ENCODE peak calls at places on chromosomes 11 and 22, in five cellular contexts. T is Calu3, B is progenitor cell of endocrine pancreas, I is RWPE1, F is body of pancreas. E is an unnamed sample.

GRCh38 chr11:132838621-132839020 is 693.7 kb downstream of the OPCML start:
- DNase-seq in T (no peak), B (no peak), I (no peak), F (no peak), E (no peak)

GRCh38 chr22:35625763-35626162 is 8.6 kb upstream of the MB start:
- DNase-seq in T (no peak), B (no peak), I (no peak), F (no peak), E (no peak)

GRCh38 chr11:47220401-47220821 is 5.6 kb downstream of the DDB2 start:
- DNase-seq in T (no peak), B (no peak), I (no peak), F (no peak), E (no peak)

GRCh38 chr11:63829823-63830489 is 9.0 kb upstream of the MARK2 start:
- DNase-seq in T (peak), B (no peak), I (no peak), F (no peak), E (no peak)

GRCh38 chr11:11378184-11378940 is 25.3 kb upstream of the CSNK2A3 start:
- DNase-seq in T (no peak), B (no peak), I (no peak), F (no peak), E (no peak)

GRCh38 chr11:76281558-76281906 is 75.2 kb upstream of the WNT11 start:
- DNase-seq in T (no peak), B (no peak), I (no peak), F (no peak), E (no peak)

GRCh38 chr11:76169473-76169881 is 36.8 kb downstream of the WNT11 start:
- DNase-seq in T (no peak), B (no peak), I (no peak), F (no peak), E (no peak)

GRCh38 chr11:79482800-79483199 is 42.0 kb upstream of the TENM4 start:
- DNase-seq in T (no peak), B (no peak), I (no peak), F (no peak), E (no peak)

GRCh38 chr22:49106136-49106930 is 721.3 kb downstream of the BRD1 start:
- DNase-seq in T (no peak), B (no peak), I (no peak), F (no peak), E (no peak)

GRCh38 chr11:91952056-91952455 is 272.6 kb upstream of the FAT3 start:
- DNase-seq in T (no peak), B (no peak), I (no peak), F (no peak), E (no peak)

GRCh38 chr22:47990486-47990885 is 1228.0 kb downstream of the TBC1D22A start:
- DNase-seq in T (no peak), B (no peak), I (no peak), F (no peak), E (no peak)

GRCh38 chr11:34558211-34558610 is 44.6 kb upstream of the ELF5 start:
- DNase-seq in T (no peak), B (no peak), I (peak), F (no peak), E (no peak)

GRCh38 chr11:111407652-111408051 is 28.6 kb upstream of the POU2AF1 start:
- DNase-seq in T (no peak), B (no peak), I (no peak), F (no peak), E (no peak)

GRCh38 chr11:41065432-41065831 is 394.0 kb downstream of the LRRC4C start:
- DNase-seq in T (no peak), B (no peak), I (no peak), F (no peak), E (no peak)

GRCh38 chr11:131409307-131409706 is 38.9 kb downstream of the NTM start:
- DNase-seq in T (no peak), B (no peak), I (no peak), F (no peak), E (no peak)

GRCh38 chr11:131413217-131413616 is 42.8 kb downstream of the NTM start:
- DNase-seq in T (no peak), B (no peak), I (no peak), F (no peak), E (no peak)

GRCh38 chr11:131412061-131412460 is 41.6 kb downstream of the NTM start:
- DNase-seq in T (no peak), B (no peak), I (no peak), F (no peak), E (no peak)

GRCh38 chr11:131404010-131404409 is 33.6 kb downstream of the NTM start:
- DNase-seq in T (no peak), B (no peak), I (no peak), F (no peak), E (no peak)

DNA sequence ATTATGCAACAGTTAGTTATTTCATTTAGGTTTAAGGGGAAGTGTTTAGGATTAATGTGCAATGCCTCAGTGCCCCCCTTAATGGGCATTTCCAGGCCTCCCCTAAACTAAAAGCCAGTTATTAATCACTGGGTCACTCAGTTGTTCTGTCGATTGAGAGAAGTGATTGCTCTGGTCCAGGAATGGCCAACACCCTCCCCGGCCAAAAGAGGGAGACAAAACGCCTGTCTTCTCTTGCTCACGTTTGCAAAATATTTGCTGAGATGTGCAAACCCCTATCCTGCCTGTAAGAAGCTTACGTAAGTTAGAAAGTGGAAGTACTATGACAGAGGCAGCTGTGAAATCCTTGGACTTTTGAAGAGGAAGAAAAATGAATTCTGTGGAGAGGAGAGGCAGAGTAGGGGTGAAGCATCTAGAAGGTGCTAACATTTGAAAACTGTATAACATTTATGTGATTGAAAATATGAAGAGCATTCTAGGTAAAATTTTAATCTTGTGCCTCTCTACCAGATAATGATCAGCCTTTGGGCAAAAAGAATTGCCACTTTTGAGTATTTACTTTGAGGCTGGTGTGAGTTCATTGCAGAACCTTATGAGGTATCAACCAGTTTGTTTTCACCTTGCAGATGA is 37.7 kb downstream of the NTM start:
- DNase-seq in T (no peak), B (no peak), I (peak), F (peak), E (no peak)
- TF ChIP-seq CTCF in T (no peak), B (peak), I (no peak), F (peak), E (no peak)

GRCh38 chr11:93248602-93249001 is 50.8 kb upstream of the SLC36A4 start:
- DNase-seq in T (no peak), B (no peak), I (no peak), F (no peak), E (no peak)
- TF ChIP-seq CTCF in T (no peak), B (peak), I (no peak), F (peak), E (no peak)

DNA sequence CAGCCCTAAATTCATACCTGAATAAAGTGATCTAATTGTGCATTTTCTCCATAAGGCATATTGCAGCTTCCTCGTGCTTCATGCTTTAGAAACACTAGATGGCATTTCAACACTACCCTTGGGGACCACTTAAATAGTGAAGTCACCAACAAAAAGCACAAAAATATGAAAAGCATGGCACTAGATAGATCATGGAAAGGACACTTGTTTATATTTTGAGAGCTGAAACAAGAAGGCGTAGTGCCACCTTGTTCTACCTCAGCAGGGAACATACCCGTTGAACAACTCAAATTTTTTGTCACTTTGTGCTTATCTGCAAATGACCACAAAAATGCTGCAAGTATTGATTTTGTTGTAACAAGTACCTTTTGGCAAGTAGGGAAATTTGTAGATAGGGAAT is 8.6 kb downstream of the TBCEL start:
- DNase-seq in T (no peak), B (no peak), I (no peak), F (peak), E (no peak)
- TF ChIP-seq CTCF in T (no peak), B (no peak), I (no peak), F (no peak), E (no peak)

GRCh38 chr22:25403752-25404471 is 160.6 kb upstream of the GRK3 start:
- DNase-seq in T (no peak), B (no peak), I (peak), F (no peak), E (no peak)
- TF ChIP-seq CTCF in T (no peak), B (no peak), I (no peak), F (no peak), E (no peak)